ENCODE peak calls at places on chromosomes 2 and 18, in ten cellular contexts. R is AG04449, M is heart left ventricle, Y is lower leg skin, H is cardiac muscle cell, I is cardiac fibroblast, A is GM23338, V is pancreas, J is astrocyte of the spinal cord, B is choroid plexus epithelial cell. U is an unnamed sample.

GRCh38 chr2:218323526-218324472 is 31.5 kb upstream of the TMBIM1 start:
- DNase-seq in R (no peak), M (no peak), Y (peak), H (peak), I (peak), A (peak), V (peak), J (peak), B (peak), U (peak)

GRCh38 chr2:402206-402605 is 114.3 kb upstream of the ALKAL2 start:
- DNase-seq in R (no peak), M (no peak), Y (no peak), H (no peak), I (no peak), A (no peak), V (no peak), J (no peak), B (no peak), U (no peak)

GRCh38 chr18:31225668-31226067 is 63.0 kb upstream of the DSC1 start:
- DNase-seq in R (no peak), M (no peak), Y (no peak), H (peak), I (peak), A (peak), V (no peak), J (peak), B (peak), U (no peak)

GRCh38 chr18:8858888-8859511 is 153.6 kb downstream of the MTCL1 start:
- DNase-seq in R (peak), M (no peak), Y (no peak), H (peak), I (peak), A (no peak), V (no peak), J (peak), B (peak), U (peak)

GRCh38 chr2:150410809-150411208 is 76.7 kb downstream of the RND3 start:
- DNase-seq in R (peak), M (no peak), Y (no peak), H (peak), I (peak), A (peak), V (no peak), J (peak), B (peak), U (no peak)

GRCh38 chr2:172826522-172826921 is 90.9 kb downstream of the RAPGEF4 start:
- DNase-seq in R (no peak), M (no peak), Y (no peak), H (no peak), I (no peak), A (no peak), V (no peak), J (no peak), B (no peak), U (no peak)

GRCh38 chr2:21041943-21042707 is 1.7 kb downstream of the APOB start:
- DNase-seq in R (no peak), M (no peak), Y (no peak), H (peak), I (peak), A (peak), V (no peak), J (no peak), B (peak), U (no peak)

GRCh38 chr2:216012133-216012829 is 1.1 kb downstream of the MREG start:
- DNase-seq in R (no peak), M (no peak), Y (no peak), H (no peak), I (no peak), A (no peak), V (no peak), J (no peak), B (no peak), U (peak)

GRCh38 chr2:14816069-14816738 is 183.7 kb downstream of the LRATD1 start:
- DNase-seq in R (no peak), M (no peak), Y (no peak), H (no peak), I (no peak), A (no peak), V (no peak), J (no peak), B (no peak), U (no peak)

GRCh38 chr18:14921547-14921946 is 173.6 kb downstream of the ANKRD30B start:
- DNase-seq in R (no peak), M (no peak), Y (no peak), H (no peak), I (no peak), A (no peak), V (no peak), J (no peak), B (no peak), U (no peak)

GRCh38 chr2:229868794-229869193 is 53.0 kb downstream of the TRIP12 start:
- DNase-seq in R (no peak), M (no peak), Y (no peak), H (no peak), I (no peak), A (no peak), V (no peak), J (no peak), B (no peak), U (peak)

GRCh38 chr18:59055345-59056032 is 84.2 kb upstream of the SEC11C start:
- DNase-seq in R (no peak), M (no peak), Y (no peak), H (peak), I (peak), A (peak), V (no peak), J (no peak), B (peak), U (peak)

GRCh38 chr2:159968282-159968900 is 94.0 kb downstream of the PLA2R1 start:
- DNase-seq in R (no peak), M (no peak), Y (no peak), H (peak), I (peak), A (peak), V (no peak), J (peak), B (peak), U (peak)

GRCh38 chr2:3430211-3430610 is 50.7 kb downstream of the TRAPPC12 start:
- DNase-seq in R (no peak), M (no peak), Y (no peak), H (peak), I (peak), A (no peak), V (no peak), J (no peak), B (peak), U (peak)

GRCh38 chr18:38940863-38941531 is 1375.4 kb upstream of the CELF4 start:
- DNase-seq in R (no peak), M (no peak), Y (no peak), H (peak), I (peak), A (peak), V (no peak), J (peak), B (peak), U (peak)

GRCh38 chr2:236215761-236216333 is 47.7 kb upstream of the GBX2 start:
- DNase-seq in R (no peak), M (no peak), Y (no peak), H (no peak), I (no peak), A (no peak), V (no peak), J (no peak), B (no peak), U (no peak)

GRCh38 chr18:3405713-3406112 is 44.3 kb upstream of the TGIF1 start:
- DNase-seq in R (no peak), M (no peak), Y (no peak), H (no peak), I (no peak), A (no peak), V (no peak), J (no peak), B (no peak), U (no peak)

GRCh38 chr2:126657146-126657635 is 1.2 kb downstream of the GYPC start:
- DNase-seq in R (peak), M (peak), Y (peak), H (peak), I (peak), A (peak), V (no peak), J (peak), B (peak), U (peak)

GRCh38 chr2:20411361-20411894 is 35.4 kb upstream of the RHOB start:
- DNase-seq in R (no peak), M (peak), Y (peak), H (peak), I (peak), A (peak), V (peak), J (peak), B (peak), U (peak)

GRCh38 chr18:48959921-48960920 is 9.5 kb upstream of the SMAD7 start:
- DNase-seq in R (no peak), M (no peak), Y (no peak), H (peak), I (no peak), A (peak), V (no peak), J (no peak), B (peak), U (no peak)

GRCh38 chr2:88549616-88550292 is 77.5 kb downstream of the EIF2AK3 start:
- DNase-seq in R (no peak), M (no peak), Y (peak), H (no peak), I (no peak), A (peak), V (no peak), J (no peak), B (no peak), U (peak)

GRCh38 chr2:28452534-28453081 is 43.3 kb upstream of the PLB1 start:
- DNase-seq in R (no peak), M (peak), Y (peak), H (peak), I (peak), A (peak), V (peak), J (peak), B (peak), U (peak)

GRCh38 chr18:26466026-26466425 is 82.3 kb downstream of the KCTD1 start:
- DNase-seq in R (no peak), M (no peak), Y (no peak), H (no peak), I (no peak), A (peak), V (no peak), J (no peak), B (no peak), U (no peak)

GRCh38 chr18:26471826-26472225 is 76.5 kb downstream of the KCTD1 start:
- DNase-seq in R (no peak), M (no peak), Y (no peak), H (no peak), I (no peak), A (no peak), V (no peak), J (no peak), B (no peak), U (no peak)

GRCh38 chr18:26470011-26470637 is 78.2 kb downstream of the KCTD1 start:
- DNase-seq in R (no peak), M (no peak), Y (no peak), H (no peak), I (no peak), A (no peak), V (no peak), J (peak), B (no peak), U (no peak)

GRCh38 chr18:26471027-26471426 is 77.3 kb downstream of the KCTD1 start:
- DNase-seq in R (no peak), M (no peak), Y (no peak), H (peak), I (peak), A (no peak), V (no peak), J (peak), B (peak), U (no peak)

GRCh38 chr18:26468931-26469340 is 79.4 kb downstream of the KCTD1 start:
- DNase-seq in R (no peak), M (no peak), Y (no peak), H (no peak), I (no peak), A (peak), V (no peak), J (no peak), B (peak), U (peak)
- TF ChIP-seq CTCF in R (peak), M (peak), Y (no peak), H (peak), I (peak), A (peak), V (no peak), J (peak), B (peak), U (peak)

GRCh38 chr2:191362841-191363240 is 117.6 kb downstream of the MYO1B start:
- DNase-seq in R (no peak), M (no peak), Y (no peak), H (no peak), I (no peak), A (no peak), V (no peak), J (no peak), B (no peak), U (no peak)

GRCh38 chr2:191363267-191363666 is 118.1 kb downstream of the MYO1B start:
- DNase-seq in R (no peak), M (no peak), Y (no peak), H (no peak), I (no peak), A (no peak), V (no peak), J (no peak), B (no peak), U (no peak)

GRCh38 chr2:191366199-191366598 is 121.0 kb downstream of the MYO1B start:
- DNase-seq in R (peak), M (no peak), Y (no peak), H (no peak), I (peak), A (no peak), V (no peak), J (peak), B (peak), U (no peak)

GRCh38 chr2:191369034-191369433 is 123.8 kb downstream of the MYO1B start:
- DNase-seq in R (no peak), M (no peak), Y (no peak), H (peak), I (peak), A (no peak), V (no peak), J (no peak), B (peak), U (no peak)

DNA sequence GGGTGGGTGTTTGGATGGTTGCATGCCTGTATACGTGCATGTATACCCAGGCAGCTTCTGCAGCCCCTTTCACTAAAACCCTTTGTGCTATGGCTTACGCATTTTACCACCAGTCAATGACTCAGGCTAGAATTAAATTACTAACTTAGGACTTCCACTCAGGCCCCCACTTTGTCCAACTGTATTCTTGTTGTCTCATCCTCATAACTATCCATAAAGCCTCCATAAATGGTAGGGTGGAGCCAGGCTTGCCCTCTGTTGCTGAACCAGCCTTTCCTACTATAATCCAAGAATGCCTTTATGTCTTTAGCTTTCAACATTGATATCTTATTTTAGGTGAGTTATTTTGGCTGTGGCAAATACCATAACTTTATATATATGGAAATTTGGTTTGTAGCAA is 119.9 kb downstream of the MYO1B start:
- DNase-seq in R (no peak), M (no peak), Y (no peak), H (no peak), I (no peak), A (no peak), V (no peak), J (no peak), B (no peak), U (no peak)
- TF ChIP-seq CTCF in R (no peak), M (no peak), Y (no peak), H (no peak), I (no peak), A (no peak), V (no peak), J (no peak), B (no peak), U (no peak)

GRCh38 chr2:227479865-227480475 is 8.0 kb downstream of the AGFG1 start:
- DNase-seq in R (no peak), M (no peak), Y (no peak), H (peak), I (peak), A (no peak), V (no peak), J (peak), B (peak), U (peak)
- TF ChIP-seq CTCF in R (no peak), M (peak), Y (no peak), H (peak), I (peak), A (no peak), V (no peak), J (peak), B (peak), U (peak)

GRCh38 chr2:132654968-132655367 is 15.0 kb downstream of the LYPD1 start:
- DNase-seq in R (no peak), M (no peak), Y (no peak), H (no peak), I (no peak), A (no peak), V (no peak), J (no peak), B (no peak), U (peak)

GRCh38 chr2:132656213-132656612 is 13.8 kb downstream of the LYPD1 start:
- DNase-seq in R (no peak), M (no peak), Y (no peak), H (no peak), I (no peak), A (peak), V (no peak), J (peak), B (no peak), U (no peak)

GRCh38 chr2:132652501-132652900 is 17.5 kb downstream of the LYPD1 start:
- DNase-seq in R (no peak), M (no peak), Y (no peak), H (no peak), I (no peak), A (no peak), V (no peak), J (no peak), B (no peak), U (no peak)

GRCh38 chr2:132646805-132647115 is 23.2 kb downstream of the LYPD1 start:
- DNase-seq in R (no peak), M (no peak), Y (no peak), H (no peak), I (no peak), A (no peak), V (no peak), J (no peak), B (no peak), U (no peak)

DNA sequence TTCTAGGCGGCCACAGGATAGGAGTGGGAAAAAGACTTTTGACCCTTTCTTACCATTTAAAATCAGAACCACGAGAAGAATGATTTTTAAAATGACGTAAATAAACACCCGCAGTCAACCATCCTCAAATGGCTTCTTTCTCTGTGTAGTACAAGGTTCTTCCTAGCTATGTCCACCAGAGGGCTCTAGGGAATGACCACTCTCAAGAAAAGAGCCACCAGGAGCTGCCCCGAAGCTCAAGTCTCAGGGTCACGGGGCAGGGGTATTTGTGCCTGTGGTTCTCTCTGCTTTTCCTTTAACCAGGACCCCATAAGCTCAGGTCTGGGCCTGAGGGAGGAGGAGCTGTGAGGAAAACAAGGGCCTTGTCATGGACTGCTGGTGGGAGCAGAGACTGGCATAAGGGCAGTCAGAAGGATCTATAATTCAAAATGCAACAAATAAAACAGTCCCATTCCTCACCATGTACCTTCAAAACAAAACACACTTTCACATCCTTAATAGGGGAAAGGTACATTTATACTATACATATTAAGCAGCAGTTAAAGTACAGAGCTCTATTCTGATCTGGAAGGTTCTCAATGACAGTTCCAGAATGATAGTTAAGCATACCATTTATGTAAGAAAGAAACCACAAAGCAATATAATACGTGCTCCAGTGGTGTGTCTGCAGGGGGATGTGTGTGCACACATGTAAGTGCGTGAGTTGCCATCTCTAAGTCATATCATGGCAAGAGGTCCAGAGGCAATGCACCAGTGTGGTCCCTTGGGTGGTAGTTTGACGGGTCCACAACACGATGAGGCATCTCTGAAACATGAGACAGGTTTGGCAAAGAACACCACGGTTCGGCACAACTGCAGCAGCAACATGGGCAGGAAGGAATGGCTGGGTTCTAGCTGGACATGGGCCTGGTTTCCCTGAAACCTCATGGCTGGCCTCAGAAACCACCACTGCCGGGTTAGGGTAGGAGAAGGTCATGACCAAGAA is 18.6 kb downstream of the LYPD1 start:
- DNase-seq in R (no peak), M (no peak), Y (no peak), H (peak), I (no peak), A (peak), V (no peak), J (peak), B (peak), U (peak)
- TF ChIP-seq CTCF in R (peak), M (no peak), Y (no peak), H (peak), I (peak), A (peak), V (no peak), J (peak), B (peak), U (peak)

DNA sequence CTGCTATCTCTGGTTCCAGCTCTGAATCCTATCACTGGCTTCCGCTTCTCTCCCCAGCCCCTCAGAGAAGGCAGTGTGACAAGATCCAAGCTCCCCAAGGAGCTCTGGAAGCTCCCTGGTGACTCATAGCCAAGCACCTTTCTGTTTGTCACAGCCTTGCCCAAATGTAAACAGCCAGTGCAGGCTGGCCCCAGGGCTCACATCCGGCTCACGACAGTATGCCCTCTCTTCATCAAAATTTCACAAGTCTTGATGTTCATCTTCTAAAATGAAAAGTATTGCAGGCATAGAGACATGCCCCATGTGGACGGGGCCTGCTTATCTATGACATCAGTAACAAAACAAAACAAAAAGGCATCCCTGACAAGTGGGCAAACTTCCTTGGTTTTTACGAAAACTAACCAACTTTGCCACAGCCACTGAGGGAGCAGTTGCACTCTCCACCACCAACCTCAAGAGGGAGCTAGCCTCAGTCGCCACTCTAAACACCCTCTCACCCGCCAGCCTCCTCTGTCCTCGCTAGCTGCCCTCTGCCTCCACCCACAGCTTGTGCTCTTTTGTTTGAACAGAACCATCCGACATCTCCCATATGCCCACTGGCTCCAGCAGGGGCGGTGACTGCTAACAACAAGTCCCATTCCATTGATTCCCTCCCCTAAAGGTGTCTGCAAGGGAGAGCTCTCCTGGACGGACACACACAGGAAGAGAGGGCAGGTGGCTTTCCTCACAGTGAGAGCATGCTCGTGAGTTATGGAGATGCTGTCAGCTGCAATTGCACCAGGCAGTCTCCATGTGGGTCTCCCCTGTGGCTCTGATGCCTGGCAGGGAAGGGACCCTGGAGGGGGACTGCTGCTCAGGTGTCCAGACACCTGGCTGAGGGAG is 71.0 kb upstream of the DAPL1 start:
- DNase-seq in R (no peak), M (no peak), Y (peak), H (no peak), I (no peak), A (peak), V (no peak), J (no peak), B (no peak), U (peak)
- TF ChIP-seq CTCF in R (no peak), M (no peak), Y (no peak), H (peak), I (peak), A (peak), V (no peak), J (peak), B (peak), U (peak)

GRCh38 chr2:156192468-156192867 is 140.1 kb downstream of the NR4A2 start:
- DNase-seq in R (no peak), M (no peak), Y (no peak), H (no peak), I (peak), A (peak), V (no peak), J (no peak), B (peak), U (no peak)
- TF ChIP-seq CTCF in R (no peak), M (peak), Y (no peak), H (peak), I (no peak), A (peak), V (no peak), J (peak), B (peak), U (no peak)

GRCh38 chr18:44887227-44887631 is 206.5 kb downstream of the SETBP1 start:
- DNase-seq in R (peak), M (no peak), Y (no peak), H (peak), I (peak), A (no peak), V (no peak), J (peak), B (peak), U (peak)
- TF ChIP-seq CTCF in R (no peak), M (no peak), Y (no peak), H (no peak), I (no peak), A (no peak), V (no peak), J (no peak), B (peak), U (peak)